ENCODE peak calls at places on chromosomes 16 and 17, in nine cellular contexts. G, P, H, Z, U, A, L, N and F are unnamed samples.

GRCh38 chr16:68800257-68800875 is 43.0 kb upstream of the TANGO6 start:
- DNase-seq in G (peak; percentile 59), P (no peak), H (peak; percentile 80), Z (peak; percentile 94), U (peak; percentile 76), A (no peak), L (peak; percentile 69), N (no peak), F (peak; percentile 40)

GRCh38 chr17:76558210-76559095 is 18.6 kb downstream of the PRCD start:
- DNase-seq in G (peak; percentile 33), P (no peak), H (peak; percentile 44), Z (peak; percentile 44), U (no peak), A (no peak), L (no peak), N (no peak), F (peak; percentile 22)

GRCh38 chr16:78100162-78100467 is 661 bp downstream of the WWOX start:
- DNase-seq in G (no peak), P (no peak), H (no peak), Z (no peak), U (no peak), A (no peak), L (no peak), N (no peak), F (no peak)

GRCh38 chr16:11980167-11980844 is 3.8 kb downstream of the SNX29 start:
- DNase-seq in G (no peak), P (no peak), H (no peak), Z (no peak), U (no peak), A (no peak), L (no peak), N (no peak), F (no peak)

GRCh38 chr17:64146418-64147109 is 16.6 kb upstream of the ERN1 start:
- DNase-seq in G (peak; percentile 67), P (peak; percentile 60), H (peak; percentile 53), Z (peak; percentile 81), U (peak; percentile 81), A (peak; percentile 82), L (peak; percentile 56), N (no peak), F (peak; percentile 67)

GRCh38 chr17:58986005-58986404 is 120.7 kb downstream of the TRIM37 start:
- DNase-seq in G (no peak), P (no peak), H (no peak), Z (no peak), U (no peak), A (no peak), L (no peak), N (no peak), F (no peak)

GRCh38 chr17:79993390-79994221 is 42.1 kb downstream of the TBC1D16 start:
- DNase-seq in G (peak; percentile 81), P (peak; percentile 81), H (no peak), Z (peak; percentile 84), U (peak; percentile 68), A (peak; percentile 91), L (no peak), N (peak; percentile 52), F (no peak)

GRCh38 chr16:57747496-57747895 is 11.9 kb downstream of the KATNB1 start:
- DNase-seq in G (no peak), P (no peak), H (no peak), Z (no peak), U (no peak), A (no peak), L (no peak), N (no peak), F (no peak)

GRCh38 chr17:16005641-16006040 is 6.0 kb downstream of the TTC19 start:
- DNase-seq in G (no peak), P (no peak), H (no peak), Z (no peak), U (no peak), A (no peak), L (no peak), N (no peak), F (no peak)

GRCh38 chr16:81586976-81587625 is 142.5 kb downstream of the CMIP start:
- DNase-seq in G (no peak), P (no peak), H (no peak), Z (no peak), U (no peak), A (no peak), L (no peak), N (no peak), F (no peak)

GRCh38 chr16:3849751-3850543 is 30.6 kb downstream of the CREBBP start:
- DNase-seq in G (no peak), P (no peak), H (no peak), Z (no peak), U (no peak), A (no peak), L (no peak), N (no peak), F (no peak)

GRCh38 chr16:14364386-14365199 is 265.5 kb downstream of the PARN start:
- DNase-seq in G (peak; percentile 42), P (no peak), H (peak; percentile 88), Z (peak; percentile 91), U (no peak), A (peak; percentile 73), L (no peak), N (peak; percentile 29), F (no peak)

GRCh38 chr16:86289304-86289703 is 221.0 kb upstream of the FOXF1 start:
- DNase-seq in G (no peak), P (no peak), H (no peak), Z (no peak), U (no peak), A (no peak), L (no peak), N (no peak), F (no peak)

GRCh38 chr17:61635913-61636432 is 45.0 kb upstream of the NACA2 start:
- DNase-seq in G (peak; percentile 77), P (no peak), H (peak; percentile 62), Z (peak; percentile 67), U (peak; percentile 78), A (no peak), L (no peak), N (no peak), F (peak; percentile 57)

GRCh38 chr17:68456529-68457167 is 648 bp downstream of the WIPI1 start:
- DNase-seq in G (peak; percentile 59), P (peak; percentile 78), H (peak; percentile 87), Z (peak; percentile 92), U (no peak), A (peak; percentile 84), L (peak; percentile 73), N (peak; percentile 32), F (no peak)

GRCh38 chr17:41810659-41811548 is 845 bp downstream of the P3H4 start:
- DNase-seq in G (no peak), P (no peak), H (no peak), Z (no peak), U (no peak), A (peak; percentile 71), L (peak; percentile 31), N (no peak), F (no peak)

GRCh38 chr17:45231481-45232116 is 9.9 kb downstream of the FMNL1 start:
- DNase-seq in G (no peak), P (peak; percentile 39), H (no peak), Z (no peak), U (peak; percentile 75), A (no peak), L (peak; percentile 57), N (no peak), F (no peak)

GRCh38 chr17:51734462-51734861 is 424.1 kb downstream of the CA10 start:
- DNase-seq in G (no peak), P (peak; percentile 23), H (no peak), Z (peak; percentile 14), U (peak; percentile 63), A (no peak), L (no peak), N (no peak), F (no peak)

GRCh38 chr16:81997738-81998137 is 13.5 kb downstream of the SDR42E1 start:
- DNase-seq in G (peak; percentile 54), P (no peak), H (peak; percentile 91), Z (peak; percentile 80), U (no peak), A (no peak), L (peak; percentile 73), N (no peak), F (no peak)

GRCh38 chr17:64147110-64148016 is 17.4 kb upstream of the ERN1 start:
- DNase-seq in G (peak; percentile 52), P (no peak), H (no peak), Z (peak; percentile 20), U (no peak), A (no peak), L (no peak), N (no peak), F (no peak)

GRCh38 chr16:3780570-3780969 is 63.2 kb upstream of the TRAP1 start:
- DNase-seq in G (no peak), P (no peak), H (peak; percentile 8), Z (peak; percentile 19), U (no peak), A (no peak), L (no peak), N (no peak), F (peak; percentile 46)

GRCh38 chr16:83682858-83683235 is 124.9 kb upstream of the HSBP1 start:
- DNase-seq in G (no peak), P (no peak), H (no peak), Z (no peak), U (no peak), A (no peak), L (no peak), N (no peak), F (no peak)

GRCh38 chr17:60908324-60908723 is 230.7 kb downstream of the BCAS3 start:
- DNase-seq in G (no peak), P (no peak), H (no peak), Z (no peak), U (no peak), A (no peak), L (no peak), N (no peak), F (no peak)

GRCh38 chr17:74190154-74190553 is 13.3 kb upstream of the RPL38 start:
- DNase-seq in G (no peak), P (no peak), H (peak; percentile 51), Z (peak; percentile 52), U (no peak), A (no peak), L (peak; percentile 69), N (no peak), F (peak; percentile 36)

GRCh38 chr17:76540381-76541300 is 797 bp downstream of the PRCD start:
- DNase-seq in G (peak; percentile 46), P (peak; percentile 90), H (peak; percentile 67), Z (peak; percentile 98), U (peak; percentile 67), A (peak; percentile 92), L (peak; percentile 99), N (peak; percentile 60), F (peak; percentile 78)

GRCh38 chr17:31487648-31488263 is 96.3 kb downstream of the RAB11FIP4 start:
- DNase-seq in G (peak; percentile 95), P (peak; percentile 81), H (peak; percentile 78), Z (peak; percentile 67), U (peak; percentile 98), A (peak; percentile 97), L (peak; percentile 55), N (no peak), F (peak; percentile 89)

GRCh38 chr16:14454391-14454790 is 175.7 kb downstream of the PARN start:
- DNase-seq in G (no peak), P (no peak), H (peak; percentile 52), Z (no peak), U (no peak), A (no peak), L (peak; percentile 4), N (no peak), F (no peak)

GRCh38 chr17:55749985-55750384 is 866 bp upstream of the PCTP start:
- DNase-seq in G (no peak), P (no peak), H (no peak), Z (no peak), U (no peak), A (no peak), L (no peak), N (no peak), F (no peak)

GRCh38 chr16:68893710-68894705 is 50.7 kb downstream of the TANGO6 start:
- DNase-seq in G (no peak), P (peak; percentile 30), H (peak; percentile 12), Z (peak; percentile 71), U (no peak), A (no peak), L (no peak), N (no peak), F (no peak)

GRCh38 chr17:27207073-27207511 is 86.8 kb upstream of the WSB1 start:
- DNase-seq in G (peak; percentile 78), P (no peak), H (peak; percentile 73), Z (peak; percentile 44), U (no peak), A (no peak), L (peak; percentile 53), N (no peak), F (no peak)

GRCh38 chr17:7651097-7651958 is 602 bp downstream of the ATP1B2 start:
- DNase-seq in G (no peak), P (peak; percentile 31), H (no peak), Z (peak; percentile 25), U (peak; percentile 62), A (no peak), L (no peak), N (no peak), F (no peak)